ENCODE peak calls at places on chromosomes 16 and 17, in nine cellular contexts. U is activated CD4-positive, CD25-positive, alpha-beta regulatory T cell; I is EL; B is H54; J is MM.1S; C is HS-27A; P is anterior cingulate cortex; S is CD4-positive, alpha-beta memory T cell; H is SW480. X is an unnamed sample.

GRCh38 chr17:17120716-17121115 is 78.5 kb downstream of the MPRIP start:
- DNase-seq in U (no peak), I (no peak), B (no peak), J (no peak), C (no peak), P (no peak), S (no peak), H (no peak), X (no peak)

GRCh38 chr16:83420206-83420760 is 387.5 kb upstream of the HSBP1 start:
- DNase-seq in U (no peak), I (peak), B (no peak), J (peak), C (no peak), P (no peak), S (no peak), H (peak), X (no peak)

GRCh38 chr17:50111687-50112655 is 16.8 kb downstream of the PDK2 start:
- DNase-seq in U (no peak), I (no peak), B (no peak), J (no peak), C (no peak), P (peak), S (no peak), H (no peak), X (no peak)

GRCh38 chr17:63998050-63998720 is at the start of gene PRR29:
- DNase-seq in U (peak), I (peak), B (peak), J (peak), C (no peak), P (peak), S (peak), H (peak), X (peak)

GRCh38 chr16:12258806-12259205 is 282.3 kb downstream of the SNX29 start:
- DNase-seq in U (no peak), I (no peak), B (no peak), J (no peak), C (no peak), P (no peak), S (no peak), H (no peak), X (no peak)

GRCh38 chr17:17062866-17063265 is 20.6 kb downstream of the MPRIP start:
- DNase-seq in U (no peak), I (no peak), B (no peak), J (no peak), C (no peak), P (no peak), S (no peak), H (no peak), X (no peak)

GRCh38 chr16:69741519-69741918 is 13.2 kb downstream of the NOB1 start:
- DNase-seq in U (no peak), I (peak), B (peak), J (no peak), C (no peak), P (no peak), S (no peak), H (no peak), X (no peak)

GRCh38 chr16:27258241-27258734 is 10.3 kb downstream of the NSMCE1 start:
- DNase-seq in U (no peak), I (peak), B (no peak), J (no peak), C (no peak), P (no peak), S (no peak), H (no peak), X (no peak)

GRCh38 chr17:29041091-29041490 is 1.9 kb upstream of the PIPOX start:
- DNase-seq in U (no peak), I (no peak), B (no peak), J (no peak), C (no peak), P (no peak), S (no peak), H (no peak), X (no peak)

GRCh38 chr17:50249887-50250286 is 24.4 kb upstream of the TMEM92 start:
- DNase-seq in U (no peak), I (no peak), B (no peak), J (no peak), C (no peak), P (no peak), S (no peak), H (no peak), X (no peak)

GRCh38 chr16:1580956-1581355 is 30.9 kb downstream of the IFT140 start:
- DNase-seq in U (no peak), I (no peak), B (no peak), J (no peak), C (no peak), P (no peak), S (no peak), H (no peak), X (no peak)

GRCh38 chr17:73625975-73626706 is 18.1 kb downstream of the SDK2 start:
- DNase-seq in U (no peak), I (no peak), B (no peak), J (no peak), C (no peak), P (no peak), S (no peak), H (no peak), X (no peak)

GRCh38 chr16:14600164-14600563 is 29.9 kb downstream of the PARN start:
- DNase-seq in U (no peak), I (peak), B (peak), J (peak), C (no peak), P (no peak), S (no peak), H (peak), X (no peak)

X was measured in lung.